ENCODE peak calls at places on chromosome 5, in eight cellular contexts. A, W, Y, I, U, K, N and P are unnamed samples.

GRCh38 chr5:83102581-83102980 is 25.2 kb downstream of the XRCC4 start:
- DNase-seq in A (peak; percentile 13), W (no peak), Y (no peak), I (no peak), U (no peak), K (no peak), N (no peak), P (no peak)

GRCh38 chr5:89037090-89037489 is 154.1 kb upstream of the MEF2C start:
- DNase-seq in A (peak; percentile 62), W (peak; percentile 7), Y (no peak), I (no peak), U (no peak), K (no peak), N (peak; percentile 97), P (no peak)

GRCh38 chr5:54311178-54311811 is 922 bp upstream of the ARL15 start:
- DNase-seq in A (peak; percentile 7), W (no peak), Y (peak; percentile 54), I (peak; percentile 28), U (no peak), K (no peak), N (no peak), P (no peak)

GRCh38 chr5:112312295-112312694 is 106.8 kb downstream of the EPB41L4A start:
- DNase-seq in A (no peak), W (no peak), Y (no peak), I (no peak), U (no peak), K (no peak), N (no peak), P (no peak)

GRCh38 chr5:175694371-175695160 is 36.7 kb downstream of the HRH2 start:
- DNase-seq in A (no peak), W (no peak), Y (no peak), I (no peak), U (peak; percentile 50), K (peak; percentile 65), N (no peak), P (no peak)

GRCh38 chr5:59466271-59466670 is 427.3 kb downstream of the PDE4D start:
- DNase-seq in A (no peak), W (no peak), Y (no peak), I (no peak), U (peak; percentile 55), K (no peak), N (no peak), P (no peak)

GRCh38 chr5:124342027-124342471 is 404.4 kb downstream of the ZNF608 start:
- DNase-seq in A (peak; percentile 34), W (no peak), Y (no peak), I (no peak), U (no peak), K (no peak), N (no peak), P (peak; percentile 98)

GRCh38 chr5:54832066-54832465 is 153.3 kb downstream of the ESM1 start:
- DNase-seq in A (no peak), W (peak; percentile 61), Y (no peak), I (no peak), U (no peak), K (no peak), N (no peak), P (no peak)

GRCh38 chr5:151020304-151021031 is at the start of gene GPX3:
- DNase-seq in A (no peak), W (no peak), Y (peak; percentile 97), I (no peak), U (peak; percentile 99), K (peak; percentile 95), N (no peak), P (no peak)

GRCh38 chr5:7608772-7609171 is 212.8 kb downstream of the ADCY2 start:
- DNase-seq in A (no peak), W (no peak), Y (no peak), I (no peak), U (no peak), K (no peak), N (no peak), P (no peak)

GRCh38 chr5:157476699-157477408 is 16.8 kb downstream of the NIPAL4 start:
- DNase-seq in A (peak; percentile 73), W (peak; percentile 37), Y (peak; percentile 80), I (peak; percentile 79), U (no peak), K (no peak), N (peak; percentile 91), P (peak; percentile 26)

GRCh38 chr5:61631438-61631941 is 299.4 kb downstream of the ZSWIM6 start:
- DNase-seq in A (peak; percentile 4), W (no peak), Y (no peak), I (no peak), U (no peak), K (no peak), N (no peak), P (peak; percentile 96)

GRCh38 chr5:125412051-125412560 is 665.7 kb upstream of the ZNF608 start:
- DNase-seq in A (peak; percentile 34), W (no peak), Y (peak; percentile 80), I (peak; percentile 45), U (no peak), K (no peak), N (peak; percentile 64), P (no peak)

GRCh38 chr5:142253938-142254895 is 70.6 kb downstream of the SPRY4 start:
- DNase-seq in A (no peak), W (no peak), Y (no peak), I (no peak), U (no peak), K (no peak), N (no peak), P (no peak)

GRCh38 chr5:33180900-33181299 is 259.9 kb upstream of the TARS1 start:
- DNase-seq in A (peak; percentile 36), W (peak; percentile 13), Y (no peak), I (no peak), U (no peak), K (no peak), N (peak; percentile 66), P (no peak)

GRCh38 chr5:28780083-28780692 is 1741.8 kb upstream of the CDH9 start:
- DNase-seq in A (no peak), W (no peak), Y (no peak), I (no peak), U (no peak), K (no peak), N (no peak), P (no peak)

GRCh38 chr5:45507174-45507573 is 189.0 kb downstream of the HCN1 start:
- DNase-seq in A (no peak), W (no peak), Y (no peak), I (no peak), U (no peak), K (no peak), N (no peak), P (peak; percentile 66)

GRCh38 chr5:93340881-93341280 is 240.1 kb downstream of the NR2F1-AS1 start:
- DNase-seq in A (no peak), W (no peak), Y (no peak), I (no peak), U (no peak), K (no peak), N (no peak), P (no peak)

GRCh38 chr5:147617191-147617606 is 107.3 kb upstream of the DPYSL3 start:
- DNase-seq in A (peak; percentile 13), W (no peak), Y (no peak), I (no peak), U (no peak), K (no peak), N (no peak), P (no peak)

DNA sequence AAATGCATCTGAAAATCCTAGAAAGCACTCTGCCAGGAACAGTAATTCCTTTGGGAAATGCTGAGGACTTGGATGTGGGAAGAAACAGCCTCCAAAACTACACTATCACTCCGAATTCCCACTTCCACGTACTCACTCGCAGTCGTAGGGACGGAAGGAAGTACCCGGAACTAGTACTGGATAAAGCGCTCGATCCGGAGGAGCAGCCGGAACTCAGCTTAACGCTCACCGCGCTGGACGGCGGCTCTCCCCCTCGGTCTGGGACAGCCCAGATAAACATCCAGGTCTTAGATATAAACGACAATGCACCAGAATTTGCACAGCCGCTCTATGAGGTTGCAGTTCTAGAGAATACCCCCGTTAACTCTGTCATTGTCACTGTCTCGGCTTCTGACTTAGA is 786 bp downstream of the PCDHB3 start:
- DNase-seq in A (no peak), W (no peak), Y (no peak), I (no peak), U (no peak), K (no peak), N (no peak), P (no peak)
- H3K4me3 ChIP-seq in A (no peak overlapping the region), W (no peak overlapping the region), Y (no peak overlapping the region), I (no peak overlapping the region), U (no peak overlapping the region), K (peak overlapping the region; percentile 8), N (no peak overlapping the region), P (no peak overlapping the region)

GRCh38 chr5:43730832-43731342 is 127.9 kb downstream of the NNT start:
- DNase-seq in A (no peak), W (no peak), Y (no peak), I (no peak), U (no peak), K (no peak), N (no peak), P (no peak)
- TF ChIP-seq CTCF in A (no peak), W (no peak), Y (no peak), I (no peak), U (no peak), K (no peak), N (no peak), P (no peak)

DNA sequence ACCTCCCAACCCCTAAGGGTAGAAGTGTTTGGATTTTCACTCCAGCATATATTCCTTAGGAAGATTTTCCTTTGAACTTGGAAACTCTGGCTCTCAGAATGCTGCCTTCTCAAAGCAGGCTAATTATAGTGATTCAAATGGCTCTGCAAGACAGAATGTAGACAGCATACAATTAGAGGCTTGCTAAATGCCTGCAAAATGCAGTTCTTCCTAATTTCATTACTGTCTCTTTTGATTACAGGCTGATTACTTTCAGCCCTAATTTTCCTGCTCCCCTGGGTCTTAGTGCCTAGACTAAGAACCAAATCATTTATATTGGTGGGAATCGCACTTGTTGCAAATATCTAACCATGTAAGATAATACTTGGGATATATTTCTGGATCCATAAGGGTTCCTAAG is 50.8 kb downstream of the ANKDD1B start:
- DNase-seq in A (no peak), W (no peak), Y (no peak), I (no peak), U (no peak), K (no peak), N (no peak), P (no peak)
- H3K4me3 ChIP-seq in A (no peak overlapping the region), W (no peak overlapping the region), Y (no peak overlapping the region), I (no peak overlapping the region), U (no peak overlapping the region), K (no peak overlapping the region), N (no peak overlapping the region), P (no peak overlapping the region)

DNA sequence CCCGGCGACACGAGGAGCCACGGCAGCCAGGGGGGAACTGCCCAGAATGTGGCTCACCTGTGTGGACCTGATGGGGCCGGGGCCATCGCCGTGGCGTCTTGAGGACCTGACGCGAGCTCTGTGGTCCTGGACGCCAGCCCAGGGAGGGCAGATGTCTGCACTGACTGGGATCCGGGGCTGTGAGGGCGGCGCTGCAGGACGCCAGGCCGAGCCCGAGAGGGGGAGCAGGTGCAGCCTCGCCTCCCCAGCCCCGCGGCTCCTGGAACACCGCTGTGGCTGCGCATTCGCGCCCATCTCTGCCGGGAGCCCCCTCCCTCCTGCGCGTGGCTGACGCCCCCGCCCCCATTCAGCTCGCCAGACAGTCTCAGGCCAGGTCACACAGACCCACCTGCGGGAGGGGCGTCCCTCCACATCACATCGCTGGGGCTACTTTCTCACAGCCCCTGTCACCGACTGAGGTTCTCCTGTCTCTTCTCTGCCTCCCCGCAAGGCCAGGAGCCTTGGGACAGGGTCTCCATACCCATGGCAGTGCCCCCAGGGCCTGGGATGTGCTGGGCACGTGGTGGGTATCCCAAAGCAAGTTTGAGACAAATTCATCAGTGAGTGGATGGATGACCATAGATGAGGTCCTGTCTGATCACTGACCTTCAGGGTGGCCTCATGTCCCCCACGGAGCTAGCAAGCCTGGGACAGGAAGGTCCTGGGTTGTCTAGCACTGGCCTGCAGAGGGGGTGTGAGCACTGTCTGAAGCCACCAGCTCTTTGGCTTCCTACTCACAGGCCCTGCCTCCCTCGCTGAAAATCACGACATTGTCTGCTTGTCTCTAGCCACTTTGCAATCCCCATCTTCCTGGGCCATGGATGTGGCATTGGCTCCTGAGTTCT is 47.3 kb downstream of the RASGEF1C start:
- DNase-seq in A (no peak), W (no peak), Y (peak; percentile 56), I (no peak), U (peak; percentile 48), K (no peak), N (no peak), P (no peak)
- TF ChIP-seq CTCF in A (peak; percentile 12), W (peak; percentile 24), Y (peak; percentile 56), I (peak; percentile 19), U (peak; percentile 5), K (no peak), N (no peak), P (no peak)